ENCODE peak calls at places on chromosomes 6 and 20, in eight cellular contexts. M is SJSA1; I is keratinocyte; F is CD8-positive, alpha-beta memory T cell; D is GM12865; W is GM06990; A is endodermal cell; L is AG04450. H is an unnamed sample.

GRCh38 chr6:36386495-36387439 is 702 bp downstream of the ETV7 start:
- DNase-seq in M (peak; percentile 69), I (no peak), F (no peak), D (no peak), W (no peak), A (peak; percentile 83), L (peak; percentile 4), H (peak; percentile 23)

GRCh38 chr6:43966806-43967575 is 160.3 kb downstream of the MRPL14 start:
- DNase-seq in M (no peak), I (no peak), F (no peak), D (no peak), W (no peak), A (no peak), L (no peak), H (no peak)

GRCh38 chr6:43668151-43669028 is 19.2 kb downstream of the MRPS18A start:
- DNase-seq in M (peak; percentile 61), I (no peak), F (no peak), D (peak; percentile 68), W (peak; percentile 78), A (peak; percentile 92), L (no peak), H (no peak)

GRCh38 chr6:88008821-88009220 is 38.8 kb upstream of the SPACA1 start:
- DNase-seq in M (no peak), I (no peak), F (no peak), D (no peak), W (no peak), A (no peak), L (no peak), H (peak; percentile 80)

GRCh38 chr20:37526839-37527637 is 638 bp downstream of the BLCAP start:
- DNase-seq in M (no peak), I (no peak), F (no peak), D (no peak), W (no peak), A (peak; percentile 59), L (no peak), H (no peak)

GRCh38 chr6:89281779-89282246 is 33.3 kb downstream of the GABRR2 start:
- DNase-seq in M (no peak), I (no peak), F (peak; percentile 24), D (peak; percentile 91), W (peak; percentile 71), A (peak; percentile 88), L (no peak), H (no peak)

GRCh38 chr6:44062105-44062770 is 65.0 kb downstream of the MRPL14 start:
- DNase-seq in M (no peak), I (no peak), F (no peak), D (no peak), W (no peak), A (no peak), L (no peak), H (no peak)

GRCh38 chr6:46186583-46186982 is 15.8 kb upstream of the ENPP5 start:
- DNase-seq in M (no peak), I (no peak), F (no peak), D (no peak), W (no peak), A (no peak), L (no peak), H (no peak)

GRCh38 chr20:53079483-53079810 is 107.3 kb downstream of the TSHZ2 start:
- DNase-seq in M (no peak), I (no peak), F (no peak), D (no peak), W (no peak), A (no peak), L (no peak), H (no peak)

GRCh38 chr6:2259002-2259494 is 13.6 kb upstream of the GMDS start:
- DNase-seq in M (no peak), I (no peak), F (no peak), D (no peak), W (no peak), A (no peak), L (no peak), H (no peak)

GRCh38 chr6:75436869-75437268 is 56.7 kb downstream of the FILIP1 start:
- DNase-seq in M (no peak), I (no peak), F (no peak), D (no peak), W (no peak), A (no peak), L (no peak), H (no peak)

GRCh38 chr6:164520916-164521315 is 788.5 kb downstream of the C6orf118 start:
- DNase-seq in M (no peak), I (no peak), F (no peak), D (peak; percentile 17), W (no peak), A (no peak), L (no peak), H (no peak)

GRCh38 chr6:140071115-140071514 is 696.7 kb upstream of the CITED2 start:
- DNase-seq in M (no peak), I (no peak), F (no peak), D (no peak), W (no peak), A (no peak), L (no peak), H (peak; percentile 75)

GRCh38 chr6:109008537-109008950 is 86.1 kb downstream of the SESN1 start:
- DNase-seq in M (no peak), I (no peak), F (no peak), D (no peak), W (peak; percentile 5), A (no peak), L (no peak), H (no peak)

GRCh38 chr20:32841632-32842031 is 17.1 kb upstream of the EFCAB8 start:
- DNase-seq in M (no peak), I (no peak), F (no peak), D (no peak), W (no peak), A (no peak), L (no peak), H (no peak)

GRCh38 chr20:19122395-19122794 is 90.0 kb upstream of the SLC24A3 start:
- DNase-seq in M (no peak), I (no peak), F (no peak), D (no peak), W (no peak), A (no peak), L (no peak), H (no peak)

GRCh38 chr6:105135056-105135455 is 44.8 kb downstream of the POPDC3 start:
- DNase-seq in M (no peak), I (no peak), F (no peak), D (no peak), W (no peak), A (peak; percentile 50), L (no peak), H (no peak)

GRCh38 chr6:444653-445275 is 53.2 kb downstream of the IRF4 start:
- DNase-seq in M (no peak), I (no peak), F (no peak), D (no peak), W (no peak), A (no peak), L (no peak), H (no peak)

GRCh38 chr6:166989427-166990034 is 9.7 kb upstream of the CEP43 start:
- DNase-seq in M (no peak), I (no peak), F (no peak), D (peak; percentile 63), W (peak; percentile 18), A (no peak), L (peak; percentile 11), H (peak; percentile 20)

GRCh38 chr6:100806280-100806679 is 74.8 kb downstream of the ASCC3 start:
- DNase-seq in M (no peak), I (no peak), F (no peak), D (no peak), W (no peak), A (no peak), L (no peak), H (no peak)

GRCh38 chr20:48826064-48826463 is 1.7 kb downstream of the PREX1 start:
- DNase-seq in M (no peak), I (no peak), F (no peak), D (no peak), W (no peak), A (peak; percentile 92), L (no peak), H (no peak)
- H3K4me3 ChIP-seq in M (no peak overlapping the region), I (no peak overlapping the region), F (peak overlapping the region; percentile 79), D (peak overlapping the region; percentile 91), W (peak overlapping the region; percentile 90), A (peak overlapping the region; percentile 96), L (no peak overlapping the region), H (peak overlapping the region; percentile 68)

DNA sequence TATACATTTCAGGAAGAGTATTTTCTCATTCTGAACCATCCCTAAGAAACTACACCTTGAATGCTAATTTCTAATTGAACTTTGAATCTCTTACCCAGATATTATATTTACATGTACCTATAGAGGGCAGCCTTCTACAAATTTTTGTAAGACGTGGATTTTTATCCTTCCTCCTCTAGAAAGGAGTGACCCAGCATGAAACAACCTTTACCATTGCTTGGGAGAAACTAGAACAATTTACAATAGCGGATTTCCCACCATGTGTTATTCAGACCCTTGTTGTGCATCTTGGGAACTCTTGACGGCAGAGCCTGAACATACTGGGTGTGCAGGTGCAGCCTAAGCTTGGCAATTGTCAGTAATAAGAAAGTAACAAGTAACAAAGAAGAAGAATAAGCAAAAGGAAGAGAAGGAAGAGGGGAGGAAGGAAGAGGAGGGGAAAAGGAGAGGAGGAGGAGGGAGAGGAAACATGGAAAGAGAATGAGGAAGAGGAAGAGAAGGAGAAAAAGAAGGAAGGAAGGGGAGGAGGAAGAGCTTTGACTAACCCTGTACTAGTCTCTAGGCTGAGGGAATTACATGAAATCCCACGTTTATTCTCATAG is 10.8 kb upstream of the TAAR1 start:
- DNase-seq in M (no peak), I (no peak), F (no peak), D (peak; percentile 38), W (peak; percentile 3), A (no peak), L (no peak), H (peak; percentile 22)
- H3K4me3 ChIP-seq in M (no peak overlapping the region), I (no peak overlapping the region), F (no peak overlapping the region), D (no peak overlapping the region), W (no peak overlapping the region), A (no peak overlapping the region), L (no peak overlapping the region), H (no peak overlapping the region)

GRCh38 chr20:51800769-51801219 is 1.5 kb downstream of the SALL4 start:
- DNase-seq in M (no peak), I (no peak), F (no peak), D (no peak), W (no peak), A (peak; percentile 78), L (no peak), H (no peak)

GRCh38 chr20:51799586-51799985 is 2.7 kb downstream of the SALL4 start:
- DNase-seq in M (no peak), I (no peak), F (no peak), D (no peak), W (no peak), A (no peak), L (no peak), H (no peak)

GRCh38 chr20:51802170-51802745 is at the start of gene SALL4:
- DNase-seq in M (no peak), I (no peak), F (no peak), D (no peak), W (no peak), A (peak; percentile 96), L (no peak), H (no peak)

GRCh38 chr20:51801220-51801991 is 915 bp downstream of the SALL4 start:
- DNase-seq in M (no peak), I (no peak), F (no peak), D (no peak), W (no peak), A (peak; percentile 84), L (no peak), H (no peak)

GRCh38 chr20:51800132-51800721 is 2.1 kb downstream of the SALL4 start:
- DNase-seq in M (peak; percentile 56), I (peak; percentile 26), F (peak; percentile 54), D (peak; percentile 42), W (peak; percentile 66), A (peak; percentile 99), L (no peak), H (no peak)
- H3K4me3 ChIP-seq in M (peak overlapping the region; percentile 39), I (peak overlapping the region; percentile 50), F (no peak overlapping the region), D (no peak overlapping the region), W (no peak overlapping the region), A (peak overlapping the region; percentile 99), L (peak overlapping the region; percentile 58), H (peak overlapping the region; percentile 50)

GRCh38 chr6:28729501-28730402 is 194.0 kb downstream of the TRIM27 start:
- DNase-seq in M (no peak), I (no peak), F (no peak), D (no peak), W (no peak), A (peak; percentile 72), L (no peak), H (no peak)
- H3K4me3 ChIP-seq in M (peak overlapping the region; percentile 44), I (peak overlapping the region; percentile 60), F (no peak overlapping the region), D (peak overlapping the region; percentile 98), W (peak overlapping the region; percentile 70), A (peak overlapping the region; percentile 90), L (peak overlapping the region; percentile 78), H (peak overlapping the region; percentile 53)